ENCODE peak calls at places on chromosomes 3 and 15, in six cellular contexts. J, D, S, O, T and Q are unnamed samples.
A peak's percentile ranks its signal among the peaks of the same experiment; 100 is the strongest.

GRCh38 chr3:149314807-149315578 is 18.4 kb downstream of the TM4SF18 start:
- DNase-seq in J (no peak), D (no peak), S (no peak), O (no peak), T (no peak), Q (no peak)

GRCh38 chr3:188217681-188218080 is 63.7 kb downstream of the LPP start:
- DNase-seq in J (no peak), D (no peak), S (no peak), O (no peak), T (no peak), Q (no peak)

GRCh38 chr3:12681586-12682371 is 17.9 kb upstream of the RAF1 start:
- DNase-seq in J (no peak), D (no peak), S (no peak), O (no peak), T (no peak), Q (peak; percentile 86)

GRCh38 chr3:169150874-169151273 is 512.6 kb downstream of the MECOM start:
- DNase-seq in J (no peak), D (no peak), S (no peak), O (no peak), T (no peak), Q (no peak)

GRCh38 chr3:126952261-126952982 is 30.5 kb upstream of the PLXNA1 start:
- DNase-seq in J (no peak), D (no peak), S (no peak), O (no peak), T (peak; percentile 25), Q (no peak)

GRCh38 chr3:37630441-37630840 is 231.2 kb upstream of the CTDSPL start:
- DNase-seq in J (no peak), D (no peak), S (no peak), O (no peak), T (no peak), Q (no peak)

GRCh38 chr3:40363681-40364080 is 23.3 kb upstream of the ENTPD3 start:
- DNase-seq in J (no peak), D (no peak), S (no peak), O (no peak), T (no peak), Q (no peak)

GRCh38 chr15:84725001-84725491 is 9.1 kb upstream of the SEC11A start:
- DNase-seq in J (no peak), D (no peak), S (no peak), O (no peak), T (peak; percentile 45), Q (peak; percentile 84)

GRCh38 chr3:53311882-53312281 is 35.5 kb downstream of the DCP1A start:
- DNase-seq in J (no peak), D (no peak), S (no peak), O (no peak), T (no peak), Q (no peak)

GRCh38 chr3:162096874-162097273 is 600.3 kb downstream of the OTOL1 start:
- DNase-seq in J (no peak), D (no peak), S (no peak), O (no peak), T (no peak), Q (no peak)

GRCh38 chr3:149179225-149179624 is 42.4 kb downstream of the CP start:
- DNase-seq in J (no peak), D (no peak), S (no peak), O (no peak), T (no peak), Q (no peak)

GRCh38 chr15:51097553-51098330 is 3.0 kb upstream of the TNFAIP8L3 start:
- DNase-seq in J (no peak), D (no peak), S (no peak), O (no peak), T (no peak), Q (no peak)

GRCh38 chr3:129577925-129578742 is 28.3 kb downstream of the PLXND1 start:
- DNase-seq in J (no peak), D (no peak), S (no peak), O (no peak), T (peak; percentile 61), Q (peak; percentile 78)

GRCh38 chr15:96356494-96357455 is 26.3 kb downstream of the NR2F2 start:
- DNase-seq in J (no peak), D (peak; percentile 74), S (peak; percentile 72), O (peak; percentile 57), T (peak; percentile 69), Q (no peak)

GRCh38 chr3:156150434-156151066 is 30.2 kb downstream of the KCNAB1 start:
- DNase-seq in J (peak; percentile 60), D (peak; percentile 48), S (peak; percentile 15), O (peak; percentile 58), T (no peak), Q (no peak)

GRCh38 chr3:195209836-195210551 is 61.0 kb downstream of the XXYLT1 start:
- DNase-seq in J (no peak), D (no peak), S (no peak), O (peak; percentile 11), T (no peak), Q (no peak)

GRCh38 chr3:193782280-193782654 is 189.3 kb downstream of the OPA1 start:
- DNase-seq in J (no peak), D (no peak), S (no peak), O (no peak), T (peak; percentile 46), Q (no peak)

GRCh38 chr3:143469159-143469558 is 349.6 kb downstream of the CHST2 start:
- DNase-seq in J (no peak), D (no peak), S (no peak), O (no peak), T (no peak), Q (no peak)

GRCh38 chr3:99939834-99940233 is 122.2 kb downstream of the CMSS1 start:
- DNase-seq in J (no peak), D (no peak), S (no peak), O (no peak), T (no peak), Q (no peak)

GRCh38 chr15:32123473-32123872 is 93.2 kb downstream of the CHRNA7 start:
- DNase-seq in J (no peak), D (no peak), S (no peak), O (no peak), T (no peak), Q (no peak)

GRCh38 chr3:150346956-150347863 is 60.9 kb upstream of the TSC22D2 start:
- DNase-seq in J (no peak), D (no peak), S (no peak), O (no peak), T (no peak), Q (no peak)

GRCh38 chr3:70053293-70053692 is 53.8 kb downstream of the SAMMSON start:
- DNase-seq in J (no peak), D (no peak), S (no peak), O (no peak), T (no peak), Q (no peak)

GRCh38 chr3:155391583-155391982 is 98.1 kb upstream of the STRIT1 start:
- DNase-seq in J (no peak), D (no peak), S (no peak), O (no peak), T (peak; percentile 47), Q (no peak)

GRCh38 chr3:70049761-70050160 is 50.2 kb downstream of the SAMMSON start:
- DNase-seq in J (no peak), D (no peak), S (no peak), O (no peak), T (no peak), Q (no peak)

GRCh38 chr3:46873521-46873920 is 4.0 kb upstream of the PTH1R start:
- DNase-seq in J (no peak), D (no peak), S (no peak), O (no peak), T (no peak), Q (no peak)

GRCh38 chr15:60038111-60038521 is 34.0 kb downstream of the FOXB1 start:
- DNase-seq in J (no peak), D (peak; percentile 68), S (no peak), O (peak; percentile 93), T (peak; percentile 66), Q (no peak)

GRCh38 chr3:13655074-13655913 is 106.4 kb downstream of the FBLN2 start:
- DNase-seq in J (no peak), D (no peak), S (no peak), O (no peak), T (no peak), Q (no peak)

GRCh38 chr3:126110431-126111125 is 26.7 kb upstream of the SLC41A3 start:
- DNase-seq in J (no peak), D (no peak), S (no peak), O (no peak), T (no peak), Q (no peak)

GRCh38 chr3:151838574-151839312 is 24.8 kb downstream of the AADAC start:
- DNase-seq in J (peak; percentile 49), D (peak; percentile 50), S (peak; percentile 10), O (no peak), T (no peak), Q (peak; percentile 55)

GRCh38 chr15:52093539-52094502 is 18.8 kb downstream of the BCL2L10 start:
- DNase-seq in J (no peak), D (no peak), S (no peak), O (no peak), T (no peak), Q (no peak)

GRCh38 chr3:72818092-72818721 is 30.0 kb downstream of the SHQ1 start:
- DNase-seq in J (peak; percentile 16), D (no peak), S (no peak), O (peak; percentile 3), T (no peak), Q (no peak)

GRCh38 chr3:150747909-150748568 is 14.9 kb downstream of the SIAH2 start:
- DNase-seq in J (peak; percentile 15), D (no peak), S (no peak), O (no peak), T (no peak), Q (no peak)

GRCh38 chr15:60462027-60462426 is 16.9 kb downstream of the ICE2 start:
- DNase-seq in J (no peak), D (no peak), S (no peak), O (no peak), T (no peak), Q (no peak)

GRCh38 chr3:76765526-76765925 is 274.4 kb upstream of the ROBO2 start:
- DNase-seq in J (no peak), D (peak; percentile 86), S (no peak), O (no peak), T (no peak), Q (no peak)

GRCh38 chr3:38030126-38031021 is 932 bp upstream of the PLCD1 start:
- DNase-seq in J (no peak), D (no peak), S (no peak), O (no peak), T (no peak), Q (no peak)